ENCODE peak calls at places on chromosomes 3 and 15, in seven cellular contexts. One of them, this sample, is unnamed.

GRCh38 chr3:53807117-53807521 is 39.1 kb downstream of the CHDH start:
- DNase-seq in transverse colon: no peak
- DNase-seq in A549: no peak
- DNase-seq in sigmoid colon: peak; percentile 57
- DNase-seq in Peyer's patch: peak; percentile 36
- DNase-seq in body of pancreas: no peak
- DNase-seq in adrenal gland: no peak
- DNase-seq in this sample: no peak

GRCh38 chr3:139969386-139969785 is 34.4 kb downstream of the CLSTN2 start:
- DNase-seq in adrenal gland: no peak
- DNase-seq in body of pancreas: no peak
- DNase-seq in Peyer's patch: no peak
- DNase-seq in transverse colon: no peak
- DNase-seq in A549: no peak
- DNase-seq in sigmoid colon: no peak
- DNase-seq in this sample: no peak

GRCh38 chr3:117036259-117036799 is 326.8 kb downstream of the TUSC7 start:
- DNase-seq in A549: no peak
- DNase-seq in adrenal gland: peak; percentile 66
- DNase-seq in transverse colon: peak; percentile 17
- DNase-seq in Peyer's patch: peak; percentile 61
- DNase-seq in sigmoid colon: peak; percentile 84
- DNase-seq in body of pancreas: no peak
- DNase-seq in this sample: no peak

GRCh38 chr3:117610156-117610555 is 900.6 kb downstream of the TUSC7 start:
- DNase-seq in transverse colon: no peak
- DNase-seq in adrenal gland: peak; percentile 26
- DNase-seq in Peyer's patch: no peak
- DNase-seq in body of pancreas: no peak
- DNase-seq in sigmoid colon: no peak
- DNase-seq in A549: no peak
- DNase-seq in this sample: no peak

GRCh38 chr15:39907216-39907615 is 12.8 kb downstream of the GPR176 start:
- DNase-seq in sigmoid colon: no peak
- DNase-seq in Peyer's patch: no peak
- DNase-seq in transverse colon: no peak
- DNase-seq in body of pancreas: no peak
- DNase-seq in adrenal gland: no peak
- DNase-seq in A549: no peak
- DNase-seq in this sample: no peak

GRCh38 chr3:127556565-127556964 is 34.0 kb downstream of the TPRA1 start:
- DNase-seq in adrenal gland: no peak
- DNase-seq in Peyer's patch: no peak
- DNase-seq in body of pancreas: no peak
- DNase-seq in A549: no peak
- DNase-seq in sigmoid colon: no peak
- DNase-seq in transverse colon: no peak
- DNase-seq in this sample: no peak

GRCh38 chr15:101641134-101641764 is 10.9 kb downstream of the TM2D3 start:
- DNase-seq in adrenal gland: peak; percentile 87
- DNase-seq in A549: peak; percentile 68
- DNase-seq in body of pancreas: peak; percentile 76
- DNase-seq in transverse colon: peak; percentile 84
- DNase-seq in Peyer's patch: peak; percentile 92
- DNase-seq in sigmoid colon: peak; percentile 77
- DNase-seq in this sample: peak; percentile 76

GRCh38 chr15:55741592-55742497 is 1.1 kb downstream of the PRTG start:
- DNase-seq in sigmoid colon: no peak
- DNase-seq in Peyer's patch: no peak
- DNase-seq in transverse colon: no peak
- DNase-seq in body of pancreas: no peak
- DNase-seq in A549: peak; percentile 48
- DNase-seq in adrenal gland: peak; percentile 20
- DNase-seq in this sample: peak; percentile 54

GRCh38 chr15:51004103-51004536 is 90.6 kb downstream of the TNFAIP8L3 start:
- DNase-seq in adrenal gland: no peak
- DNase-seq in transverse colon: no peak
- DNase-seq in sigmoid colon: no peak
- DNase-seq in Peyer's patch: no peak
- DNase-seq in body of pancreas: no peak
- DNase-seq in A549: no peak
- DNase-seq in this sample: no peak

GRCh38 chr3:5494913-5495519 is 307.5 kb downstream of the EDEM1 start:
- DNase-seq in transverse colon: no peak
- DNase-seq in adrenal gland: no peak
- DNase-seq in body of pancreas: no peak
- DNase-seq in A549: no peak
- DNase-seq in sigmoid colon: no peak
- DNase-seq in Peyer's patch: no peak
- DNase-seq in this sample: no peak

GRCh38 chr3:151901282-151901945 is 28.0 kb downstream of the SUCNR1 start:
- DNase-seq in adrenal gland: no peak
- DNase-seq in sigmoid colon: peak; percentile 74
- DNase-seq in body of pancreas: no peak
- DNase-seq in Peyer's patch: no peak
- DNase-seq in transverse colon: no peak
- DNase-seq in A549: no peak
- DNase-seq in this sample: no peak

GRCh38 chr15:48939686-48940085 is 24.0 kb downstream of the SHC4 start:
- DNase-seq in body of pancreas: no peak
- DNase-seq in transverse colon: no peak
- DNase-seq in A549: peak; percentile 7
- DNase-seq in adrenal gland: peak; percentile 9
- DNase-seq in sigmoid colon: no peak
- DNase-seq in Peyer's patch: no peak
- DNase-seq in this sample: no peak

GRCh38 chr15:90869601-90870353 is 1.4 kb downstream of the FURIN start:
- DNase-seq in adrenal gland: peak; percentile 75
- DNase-seq in A549: no peak
- DNase-seq in body of pancreas: no peak
- DNase-seq in sigmoid colon: peak; percentile 87
- DNase-seq in transverse colon: peak; percentile 60
- DNase-seq in Peyer's patch: peak; percentile 80
- DNase-seq in this sample: peak; percentile 49
- TF ChIP-seq POLR2A in adrenal gland: peak; percentile 20
- TF ChIP-seq POLR2A in A549: no peak
- TF ChIP-seq POLR2A in body of pancreas: peak; percentile 34
- TF ChIP-seq POLR2A in sigmoid colon: no peak
- TF ChIP-seq POLR2A in transverse colon: no peak
- TF ChIP-seq POLR2A in Peyer's patch: no peak
- TF ChIP-seq POLR2A in this sample: no peak

GRCh38 chr3:13653631-13654279 is 104.8 kb downstream of the FBLN2 start:
- DNase-seq in transverse colon: no peak
- DNase-seq in adrenal gland: no peak
- DNase-seq in sigmoid colon: no peak
- DNase-seq in Peyer's patch: no peak
- DNase-seq in body of pancreas: no peak
- DNase-seq in A549: no peak
- DNase-seq in this sample: no peak

GRCh38 chr3:13652728-13653127 is 103.8 kb downstream of the FBLN2 start:
- DNase-seq in sigmoid colon: no peak
- DNase-seq in transverse colon: no peak
- DNase-seq in adrenal gland: no peak
- DNase-seq in body of pancreas: no peak
- DNase-seq in A549: no peak
- DNase-seq in Peyer's patch: no peak
- DNase-seq in this sample: no peak

GRCh38 chr3:13656584-13657301 is 107.8 kb downstream of the FBLN2 start:
- DNase-seq in body of pancreas: no peak
- DNase-seq in sigmoid colon: no peak
- DNase-seq in adrenal gland: no peak
- DNase-seq in transverse colon: no peak
- DNase-seq in A549: no peak
- DNase-seq in Peyer's patch: no peak
- DNase-seq in this sample: no peak

GRCh38 chr3:13655074-13655913 is 106.4 kb downstream of the FBLN2 start:
- DNase-seq in A549: peak; percentile 62
- DNase-seq in sigmoid colon: no peak
- DNase-seq in body of pancreas: peak; percentile 38
- DNase-seq in adrenal gland: peak; percentile 40
- DNase-seq in transverse colon: peak; percentile 21
- DNase-seq in Peyer's patch: no peak
- DNase-seq in this sample: peak; percentile 49

DNA sequence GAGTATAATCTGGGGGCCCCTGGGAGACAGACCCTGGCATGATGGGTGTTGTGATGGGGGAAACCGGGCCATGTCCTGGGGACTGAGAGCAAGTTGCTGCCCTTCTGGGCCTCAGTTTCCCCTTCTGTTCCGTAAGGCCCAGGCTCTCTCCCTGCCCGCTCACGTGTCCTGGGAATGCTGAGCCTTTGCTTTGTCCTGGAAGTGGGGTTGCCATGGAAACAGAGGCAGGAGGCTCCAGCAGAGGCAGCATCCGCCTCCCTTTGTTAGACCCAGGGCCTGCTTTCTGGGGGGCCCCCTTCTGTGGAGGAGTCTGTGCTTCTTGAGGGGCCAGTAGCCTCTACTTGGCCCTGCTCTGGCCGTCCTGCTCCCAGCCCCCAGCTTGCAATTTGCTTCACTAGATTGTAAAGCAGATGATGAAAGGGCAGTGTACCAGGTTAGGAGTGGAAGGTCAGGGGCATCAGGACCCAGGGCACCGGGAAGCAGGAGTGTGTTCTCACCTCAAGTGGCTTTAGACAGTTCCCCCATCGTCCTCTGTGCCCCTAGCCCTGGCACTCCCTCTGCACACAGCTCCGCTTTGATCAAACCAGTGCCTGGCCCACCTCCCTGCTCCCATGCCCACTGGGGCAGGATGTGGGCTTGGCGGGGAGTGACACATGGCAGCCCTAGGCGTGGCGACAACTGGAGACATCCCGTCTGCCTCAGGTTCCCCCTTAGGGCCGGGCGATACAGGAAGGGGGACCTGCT is 105.6 kb downstream of the FBLN2 start:
- DNase-seq in adrenal gland: no peak
- DNase-seq in body of pancreas: no peak
- DNase-seq in A549: no peak
- DNase-seq in Peyer's patch: no peak
- DNase-seq in transverse colon: no peak
- DNase-seq in sigmoid colon: no peak
- DNase-seq in this sample: no peak
- TF ChIP-seq CTCF in adrenal gland: no peak
- TF ChIP-seq CTCF in body of pancreas: no peak
- TF ChIP-seq CTCF in A549: no peak
- TF ChIP-seq CTCF in Peyer's patch: no peak
- TF ChIP-seq CTCF in transverse colon: no peak
- TF ChIP-seq CTCF in sigmoid colon: no peak
- TF ChIP-seq CTCF in this sample: no peak

GRCh38 chr3:195895900-195896360 is 12.4 kb downstream of the TNK2 start:
- DNase-seq in adrenal gland: peak; percentile 76
- DNase-seq in body of pancreas: peak; percentile 66
- DNase-seq in transverse colon: peak; percentile 76
- DNase-seq in A549: peak; percentile 41
- DNase-seq in sigmoid colon: peak; percentile 85
- DNase-seq in Peyer's patch: peak; percentile 85
- DNase-seq in this sample: peak; percentile 80

GRCh38 chr3:195899701-195900425 is 8.5 kb downstream of the TNK2 start:
- DNase-seq in Peyer's patch: peak; percentile 40
- DNase-seq in adrenal gland: no peak
- DNase-seq in transverse colon: no peak
- DNase-seq in sigmoid colon: peak; percentile 54
- DNase-seq in A549: no peak
- DNase-seq in body of pancreas: no peak
- DNase-seq in this sample: no peak

GRCh38 chr3:195896361-195897080 is 11.8 kb downstream of the TNK2 start:
- DNase-seq in transverse colon: no peak
- DNase-seq in sigmoid colon: peak; percentile 83
- DNase-seq in Peyer's patch: no peak
- DNase-seq in body of pancreas: no peak
- DNase-seq in adrenal gland: peak; percentile 78
- DNase-seq in A549: no peak
- DNase-seq in this sample: peak; percentile 57

GRCh38 chr3:195897081-195897852 is 11.1 kb downstream of the TNK2 start:
- DNase-seq in transverse colon: no peak
- DNase-seq in adrenal gland: peak; percentile 66
- DNase-seq in Peyer's patch: no peak
- DNase-seq in A549: peak; percentile 29
- DNase-seq in sigmoid colon: peak; percentile 77
- DNase-seq in body of pancreas: no peak
- DNase-seq in this sample: peak; percentile 68

GRCh38 chr3:195897853-195898415 is 10.4 kb downstream of the TNK2 start:
- DNase-seq in body of pancreas: no peak
- DNase-seq in adrenal gland: no peak
- DNase-seq in Peyer's patch: no peak
- DNase-seq in sigmoid colon: peak; percentile 60
- DNase-seq in A549: no peak
- DNase-seq in transverse colon: no peak
- DNase-seq in this sample: no peak
- H3K27ac ChIP-seq in body of pancreas: no peak overlapping the region
- H3K27ac ChIP-seq in adrenal gland: no peak overlapping the region
- H3K27ac ChIP-seq in Peyer's patch: no peak overlapping the region
- H3K27ac ChIP-seq in sigmoid colon: no peak overlapping the region
- H3K27ac ChIP-seq in A549: no peak overlapping the region
- H3K27ac ChIP-seq in transverse colon: no peak overlapping the region
- H3K27ac ChIP-seq in this sample: no peak overlapping the region

DNA sequence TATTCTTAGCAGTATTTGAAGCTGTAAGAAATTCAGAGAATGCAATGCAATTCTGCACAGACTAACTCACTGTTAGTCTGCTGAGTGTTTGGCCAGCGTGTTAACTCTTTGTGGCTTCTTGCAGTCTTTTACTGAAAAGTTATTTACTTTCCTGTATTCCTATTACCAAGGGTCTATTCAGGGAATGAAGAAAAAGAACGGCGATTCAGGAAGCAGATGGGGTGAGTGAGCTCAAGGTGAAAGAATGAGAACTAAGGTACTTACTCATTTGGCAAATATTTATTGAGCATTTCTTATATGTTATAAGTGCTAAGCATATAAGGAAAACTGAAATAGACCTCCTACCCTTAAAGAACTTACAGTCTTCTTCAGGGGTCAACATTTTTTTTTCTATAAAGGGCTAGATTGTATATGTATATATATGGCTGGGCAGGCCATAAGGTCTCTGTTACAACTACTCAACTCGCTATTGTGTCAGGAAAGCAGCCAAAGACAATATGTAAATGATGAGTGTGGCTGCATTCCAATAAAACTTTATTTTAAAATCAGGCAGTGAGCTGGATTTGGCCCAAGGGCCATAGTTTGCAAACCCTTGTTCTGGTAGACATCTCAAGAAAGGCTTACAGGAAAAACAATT is 271.9 kb upstream of the GADL1 start:
- DNase-seq in Peyer's patch: no peak
- DNase-seq in adrenal gland: no peak
- DNase-seq in sigmoid colon: no peak
- DNase-seq in transverse colon: peak; percentile 47
- DNase-seq in body of pancreas: no peak
- DNase-seq in A549: no peak
- DNase-seq in this sample: no peak
- TF ChIP-seq POLR2A in Peyer's patch: no peak
- TF ChIP-seq POLR2A in adrenal gland: no peak
- TF ChIP-seq POLR2A in sigmoid colon: no peak
- TF ChIP-seq POLR2A in transverse colon: no peak
- TF ChIP-seq POLR2A in body of pancreas: no peak
- TF ChIP-seq POLR2A in A549: no peak
- TF ChIP-seq POLR2A in this sample: no peak